ENCODE peak calls at places on chromosomes 2 and 18, in nine cellular contexts. K, R, A, T, H, W, U, Y and S are unnamed samples.

GRCh38 chr18:63895190-63895589 is 7.7 kb downstream of the SERPINB2 start:
- DNase-seq in K (no peak), R (no peak), A (no peak), T (no peak), H (no peak), W (no peak), U (no peak), Y (no peak), S (no peak)

GRCh38 chr2:211144078-211144477 is 587.7 kb downstream of the CPS1 start:
- DNase-seq in K (peak; percentile 84), R (no peak), A (peak; percentile 5), T (peak; percentile 73), H (no peak), W (peak; percentile 7), U (peak; percentile 77), Y (no peak), S (peak; percentile 66)

GRCh38 chr2:120985174-120985996 is 249.7 kb downstream of the GLI2 start:
- DNase-seq in K (no peak), R (no peak), A (no peak), T (no peak), H (no peak), W (no peak), U (no peak), Y (no peak), S (no peak)

GRCh38 chr2:8107979-8108378 is 573.9 kb upstream of the ID2 start:
- DNase-seq in K (no peak), R (no peak), A (no peak), T (no peak), H (no peak), W (no peak), U (no peak), Y (no peak), S (no peak)

GRCh38 chr2:203412555-203413331 is 84.5 kb downstream of the ABI2 start:
- DNase-seq in K (no peak), R (no peak), A (no peak), T (no peak), H (no peak), W (no peak), U (no peak), Y (no peak), S (no peak)

GRCh38 chr2:204670756-204671155 is 125.5 kb downstream of the PARD3B start:
- DNase-seq in K (no peak), R (no peak), A (no peak), T (no peak), H (no peak), W (no peak), U (no peak), Y (no peak), S (no peak)

GRCh38 chr2:41927581-41928260 is 120.1 kb upstream of the PKDCC start:
- DNase-seq in K (no peak), R (no peak), A (no peak), T (no peak), H (no peak), W (no peak), U (no peak), Y (no peak), S (peak; percentile 20)

GRCh38 chr2:155099784-155100183 is 401.3 kb downstream of the KCNJ3 start:
- DNase-seq in K (peak; percentile 46), R (peak; percentile 81), A (no peak), T (peak; percentile 2), H (peak; percentile 80), W (peak; percentile 68), U (no peak), Y (no peak), S (no peak)

GRCh38 chr2:9310827-9311226 is 104.2 kb downstream of the ASAP2 start:
- DNase-seq in K (peak; percentile 43), R (no peak), A (no peak), T (peak; percentile 55), H (peak; percentile 12), W (no peak), U (peak; percentile 54), Y (no peak), S (peak; percentile 62)

GRCh38 chr2:109275120-109276040 is 146.4 kb downstream of the SH3RF3 start:
- DNase-seq in K (no peak), R (no peak), A (no peak), T (no peak), H (no peak), W (no peak), U (no peak), Y (no peak), S (no peak)

GRCh38 chr18:76983184-76983583 is 149.4 kb downstream of the MBP start:
- DNase-seq in K (peak; percentile 91), R (peak; percentile 92), A (peak; percentile 67), T (peak; percentile 87), H (peak; percentile 76), W (peak; percentile 67), U (peak; percentile 44), Y (peak; percentile 87), S (peak; percentile 72)

GRCh38 chr2:237045449-237045848 is 40.2 kb upstream of the COPS8 start:
- DNase-seq in K (no peak), R (no peak), A (no peak), T (peak; percentile 5), H (no peak), W (no peak), U (peak; percentile 10), Y (no peak), S (peak; percentile 9)

GRCh38 chr2:10873790-10874437 is 37.8 kb upstream of the KCNF1 start:
- DNase-seq in K (peak; percentile 48), R (no peak), A (peak; percentile 62), T (no peak), H (no peak), W (no peak), U (peak; percentile 30), Y (no peak), S (peak; percentile 68)

GRCh38 chr2:206213514-206213845 is 53.8 kb downstream of the EEF1B2 start:
- DNase-seq in K (no peak), R (no peak), A (no peak), T (no peak), H (no peak), W (no peak), U (no peak), Y (no peak), S (no peak)

GRCh38 chr2:1866402-1867091 is 122.2 kb upstream of the PXDN start:
- DNase-seq in K (no peak), R (no peak), A (no peak), T (no peak), H (no peak), W (no peak), U (no peak), Y (no peak), S (no peak)

GRCh38 chr2:241990466-241990865 is 120.9 kb downstream of the RTP5 start:
- DNase-seq in K (no peak), R (no peak), A (no peak), T (no peak), H (no peak), W (no peak), U (no peak), Y (no peak), S (no peak)

DNA sequence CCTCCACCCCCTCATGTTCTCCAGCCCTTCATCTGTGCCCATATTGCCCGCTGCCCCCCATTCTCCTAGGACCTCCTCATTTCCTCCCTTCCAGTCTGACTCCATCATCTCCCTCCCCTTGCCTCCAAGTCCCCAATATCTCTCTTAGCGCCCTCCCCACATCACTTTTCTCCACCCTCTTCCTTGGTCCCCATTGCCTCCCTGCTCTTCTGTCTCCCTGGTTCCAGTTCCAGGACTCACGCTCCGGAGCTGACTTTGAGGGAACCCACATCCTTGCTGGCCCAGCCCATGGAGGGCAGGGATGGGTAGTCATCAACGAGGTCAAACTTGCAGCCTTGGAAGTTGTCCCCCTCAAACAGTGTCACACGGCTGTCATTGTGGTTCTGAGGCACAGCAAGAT is 2.6 kb downstream of the CRYBA2 start:
- DNase-seq in K (no peak), R (no peak), A (no peak), T (no peak), H (no peak), W (no peak), U (no peak), Y (no peak), S (no peak)
- H3K27me3 ChIP-seq in K (peaks cover 24% of the 10 kb centered on the region), R (peaks cover 99% of the 10 kb centered on the region), A (peaks cover 97% of the 10 kb centered on the region), T (peaks cover 20% of the 10 kb centered on the region), H (peaks cover 68% of the 10 kb centered on the region), W (peaks cover 8% of the 10 kb centered on the region), U (peaks cover 92% of the 10 kb centered on the region), Y (peaks cover 100% of the 10 kb centered on the region), S (peaks cover 95% of the 10 kb centered on the region)

GRCh38 chr2:128284037-128284441 is 34.6 kb downstream of the HS6ST1 start:
- DNase-seq in K (no peak), R (no peak), A (no peak), T (no peak), H (no peak), W (no peak), U (no peak), Y (no peak), S (no peak)
- H4K20me1 ChIP-seq in K (no peaks in the 10 kb centered on the region), R (peaks cover 53% of the 10 kb centered on the region), A (peaks cover 100% of the 10 kb centered on the region), T (no peaks in the 10 kb centered on the region), H (peaks cover 62% of the 10 kb centered on the region), W (no peaks in the 10 kb centered on the region), U (peaks cover 86% of the 10 kb centered on the region), Y (peaks cover 100% of the 10 kb centered on the region), S (no peaks in the 10 kb centered on the region)

GRCh38 chr2:73293534-73294171 is at the start of gene EGR4:
- DNase-seq in K (peak; percentile 52), R (peak; percentile 65), A (peak; percentile 74), T (peak; percentile 80), H (peak; percentile 44), W (peak; percentile 64), U (peak; percentile 59), Y (peak; percentile 95), S (peak; percentile 85)

GRCh38 chr2:73297586-73297985 is 4.2 kb upstream of the EGR4 start:
- DNase-seq in K (no peak), R (no peak), A (no peak), T (no peak), H (no peak), W (no peak), U (no peak), Y (no peak), S (no peak)

GRCh38 chr2:73294239-73294638 is 891 bp upstream of the EGR4 start:
- DNase-seq in K (no peak), R (no peak), A (no peak), T (no peak), H (no peak), W (no peak), U (no peak), Y (no peak), S (no peak)

GRCh38 chr2:73297151-73297559 is 3.8 kb upstream of the EGR4 start:
- DNase-seq in K (no peak), R (no peak), A (no peak), T (no peak), H (no peak), W (no peak), U (no peak), Y (no peak), S (peak; percentile 13)

GRCh38 chr2:73295751-73296400 is 2.5 kb upstream of the EGR4 start:
- DNase-seq in K (peak; percentile 60), R (no peak), A (no peak), T (peak; percentile 77), H (peak; percentile 68), W (no peak), U (no peak), Y (no peak), S (no peak)
- H3K27me3 ChIP-seq in K (peaks cover 94% of the 10 kb centered on the region), R (peaks cover 98% of the 10 kb centered on the region), A (peaks cover 63% of the 10 kb centered on the region), T (peaks cover 26% of the 10 kb centered on the region), H (peaks cover 38% of the 10 kb centered on the region), W (peaks cover 17% of the 10 kb centered on the region), U (peaks cover 71% of the 10 kb centered on the region), Y (peaks cover 100% of the 10 kb centered on the region), S (peaks cover 49% of the 10 kb centered on the region)

DNA sequence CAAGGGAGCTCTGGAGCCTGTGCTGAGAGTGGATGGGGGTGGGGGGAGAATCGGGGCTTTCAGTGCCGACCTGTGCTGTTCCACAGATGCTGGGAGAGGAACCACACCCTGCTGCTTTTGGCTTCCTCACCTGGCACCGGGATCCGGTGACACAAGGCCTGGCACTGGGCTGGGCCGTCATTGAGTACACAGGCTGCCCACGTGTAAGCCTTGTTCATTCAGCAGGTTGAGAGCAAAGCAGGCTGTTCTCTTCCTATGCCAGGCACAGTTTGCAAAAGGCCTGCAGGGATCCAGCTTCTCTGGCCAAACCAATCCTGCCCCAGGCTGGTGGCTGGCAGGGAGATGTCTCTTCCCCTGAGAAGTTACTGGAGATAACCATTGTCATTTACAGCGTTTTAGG is 17.1 kb downstream of the TRIB2 start:
- DNase-seq in K (peak; percentile 83), R (no peak), A (no peak), T (no peak), H (no peak), W (no peak), U (no peak), Y (no peak), S (no peak)
- H4K20me1 ChIP-seq in K (peaks cover 3% of the 10 kb centered on the region), R (peaks cover 22% of the 10 kb centered on the region), A (peaks cover 49% of the 10 kb centered on the region), T (no peaks in the 10 kb centered on the region), H (peaks cover 70% of the 10 kb centered on the region), W (no peaks in the 10 kb centered on the region), U (peaks cover 88% of the 10 kb centered on the region), Y (peaks cover 99% of the 10 kb centered on the region), S (no peaks in the 10 kb centered on the region)